ENCODE peak calls at places on chromosomes 7 and 10, in six cellular contexts. One of them, this sample, is unnamed.

GRCh38 chr10:46077616-46078268 is 31.7 kb upstream of the MSMB start:
- ATAC-seq in HepG2: peak; percentile 60
- ATAC-seq in upper lobe of left lung: peak; percentile 35
- ATAC-seq in K562: peak; percentile 67
- ATAC-seq in A549: no peak
- ATAC-seq in GM12878: no peak
- ATAC-seq in this sample: no peak

GRCh38 chr7:48035301-48035966 is at the start of gene C7orf57:
- ATAC-seq in HepG2: peak; percentile 99
- ATAC-seq in upper lobe of left lung: peak; percentile 98
- ATAC-seq in GM12878: peak; percentile 90
- ATAC-seq in K562: peak; percentile 61
- ATAC-seq in A549: peak; percentile 98
- ATAC-seq in this sample: peak; percentile 98

GRCh38 chr10:49023752-49024151 is 84.1 kb upstream of the LRRC18 start:
- ATAC-seq in GM12878: no peak
- ATAC-seq in K562: peak; percentile 27
- ATAC-seq in upper lobe of left lung: peak; percentile 72
- ATAC-seq in HepG2: no peak
- ATAC-seq in A549: no peak
- ATAC-seq in this sample: peak; percentile 73

GRCh38 chr10:124611738-124612137 is 132.4 kb downstream of the FAM53B start:
- ATAC-seq in A549: no peak
- ATAC-seq in upper lobe of left lung: peak; percentile 8
- ATAC-seq in K562: no peak
- ATAC-seq in HepG2: no peak
- ATAC-seq in GM12878: peak; percentile 15
- ATAC-seq in this sample: peak; percentile 20

GRCh38 chr7:106875508-106875907 is 10.4 kb downstream of the PIK3CG start:
- ATAC-seq in HepG2: no peak
- ATAC-seq in A549: no peak
- ATAC-seq in upper lobe of left lung: no peak
- ATAC-seq in K562: no peak
- ATAC-seq in GM12878: no peak
- ATAC-seq in this sample: no peak

GRCh38 chr10:75304740-75305380 is 69.1 kb upstream of the COMTD1 start:
- ATAC-seq in K562: no peak
- ATAC-seq in HepG2: no peak
- ATAC-seq in A549: no peak
- ATAC-seq in upper lobe of left lung: no peak
- ATAC-seq in GM12878: no peak
- ATAC-seq in this sample: no peak

GRCh38 chr7:17307033-17307432 is 8.6 kb downstream of the AHR start:
- ATAC-seq in HepG2: peak; percentile 76
- ATAC-seq in GM12878: peak; percentile 5
- ATAC-seq in A549: peak; percentile 35
- ATAC-seq in upper lobe of left lung: peak; percentile 73
- ATAC-seq in K562: no peak
- ATAC-seq in this sample: peak; percentile 64

GRCh38 chr7:74236284-74236683 is 17.9 kb downstream of the RFC2 start:
- ATAC-seq in K562: no peak
- ATAC-seq in upper lobe of left lung: no peak
- ATAC-seq in A549: no peak
- ATAC-seq in HepG2: no peak
- ATAC-seq in GM12878: no peak
- ATAC-seq in this sample: no peak

GRCh38 chr7:157470017-157470322 is 133.2 kb downstream of the DNAJB6 start:
- ATAC-seq in K562: no peak
- ATAC-seq in GM12878: no peak
- ATAC-seq in upper lobe of left lung: no peak
- ATAC-seq in A549: no peak
- ATAC-seq in HepG2: no peak
- ATAC-seq in this sample: no peak

GRCh38 chr7:26101471-26102151 is 50.4 kb upstream of the NFE2L3 start:
- ATAC-seq in GM12878: peak; percentile 87
- ATAC-seq in upper lobe of left lung: peak; percentile 41
- ATAC-seq in HepG2: peak; percentile 81
- ATAC-seq in A549: no peak
- ATAC-seq in K562: no peak
- ATAC-seq in this sample: peak; percentile 68

GRCh38 chr10:125116041-125116649 is 44.2 kb downstream of the CTBP2 start:
- ATAC-seq in K562: no peak
- ATAC-seq in A549: no peak
- ATAC-seq in HepG2: no peak
- ATAC-seq in upper lobe of left lung: no peak
- ATAC-seq in GM12878: no peak
- ATAC-seq in this sample: no peak

GRCh38 chr7:627661-628027 is 98.9 kb upstream of the DNAAF5 start:
- ATAC-seq in GM12878: no peak
- ATAC-seq in K562: no peak
- ATAC-seq in HepG2: no peak
- ATAC-seq in A549: no peak
- ATAC-seq in upper lobe of left lung: peak; percentile 6
- ATAC-seq in this sample: no peak

GRCh38 chr7:133434246-133434865 is 181.5 kb downstream of the EXOC4 start:
- ATAC-seq in A549: no peak
- ATAC-seq in GM12878: peak; percentile 68
- ATAC-seq in HepG2: peak; percentile 60
- ATAC-seq in K562: peak; percentile 86
- ATAC-seq in upper lobe of left lung: no peak
- ATAC-seq in this sample: no peak

GRCh38 chr7:139937685-139938084 is 108.6 kb downstream of the TBXAS1 start:
- ATAC-seq in GM12878: no peak
- ATAC-seq in K562: no peak
- ATAC-seq in A549: no peak
- ATAC-seq in upper lobe of left lung: peak; percentile 63
- ATAC-seq in HepG2: no peak
- ATAC-seq in this sample: no peak

GRCh38 chr7:1666251-1666778 is 3.8 kb upstream of the ELFN1 start:
- ATAC-seq in GM12878: no peak
- ATAC-seq in HepG2: no peak
- ATAC-seq in upper lobe of left lung: no peak
- ATAC-seq in A549: peak; percentile 9
- ATAC-seq in K562: no peak
- ATAC-seq in this sample: no peak

GRCh38 chr7:93463764-93464163 is 110.8 kb downstream of the CALCR start:
- ATAC-seq in upper lobe of left lung: no peak
- ATAC-seq in K562: no peak
- ATAC-seq in HepG2: no peak
- ATAC-seq in A549: no peak
- ATAC-seq in GM12878: no peak
- ATAC-seq in this sample: no peak

GRCh38 chr10:123323884-123324283 is 169.7 kb downstream of the BUB3 start:
- ATAC-seq in HepG2: no peak
- ATAC-seq in upper lobe of left lung: no peak
- ATAC-seq in A549: no peak
- ATAC-seq in GM12878: peak; percentile 61
- ATAC-seq in K562: no peak
- ATAC-seq in this sample: no peak

GRCh38 chr7:139451638-139452037 is 31.8 kb downstream of the KLRG2 start:
- ATAC-seq in GM12878: no peak
- ATAC-seq in HepG2: no peak
- ATAC-seq in upper lobe of left lung: no peak
- ATAC-seq in K562: peak; percentile 73
- ATAC-seq in A549: peak; percentile 45
- ATAC-seq in this sample: no peak

GRCh38 chr7:132857703-132858102 is 224.2 kb downstream of the CHCHD3 start:
- ATAC-seq in K562: no peak
- ATAC-seq in A549: no peak
- ATAC-seq in upper lobe of left lung: no peak
- ATAC-seq in GM12878: no peak
- ATAC-seq in HepG2: no peak
- ATAC-seq in this sample: no peak

GRCh38 chr7:13560441-13560840 is 429.0 kb downstream of the ETV1 start:
- ATAC-seq in upper lobe of left lung: peak; percentile 58
- ATAC-seq in A549: no peak
- ATAC-seq in GM12878: no peak
- ATAC-seq in HepG2: no peak
- ATAC-seq in K562: no peak
- ATAC-seq in this sample: no peak

GRCh38 chr7:16089191-16089590 is 332.1 kb downstream of the CRPPA start:
- ATAC-seq in HepG2: no peak
- ATAC-seq in GM12878: no peak
- ATAC-seq in upper lobe of left lung: no peak
- ATAC-seq in K562: no peak
- ATAC-seq in A549: no peak
- ATAC-seq in this sample: no peak

GRCh38 chr7:2811476-2812118 is 32.5 kb downstream of the GNA12 start:
- ATAC-seq in upper lobe of left lung: peak; percentile 57
- ATAC-seq in HepG2: peak; percentile 90
- ATAC-seq in A549: no peak
- ATAC-seq in GM12878: no peak
- ATAC-seq in K562: no peak
- ATAC-seq in this sample: peak; percentile 62

DNA sequence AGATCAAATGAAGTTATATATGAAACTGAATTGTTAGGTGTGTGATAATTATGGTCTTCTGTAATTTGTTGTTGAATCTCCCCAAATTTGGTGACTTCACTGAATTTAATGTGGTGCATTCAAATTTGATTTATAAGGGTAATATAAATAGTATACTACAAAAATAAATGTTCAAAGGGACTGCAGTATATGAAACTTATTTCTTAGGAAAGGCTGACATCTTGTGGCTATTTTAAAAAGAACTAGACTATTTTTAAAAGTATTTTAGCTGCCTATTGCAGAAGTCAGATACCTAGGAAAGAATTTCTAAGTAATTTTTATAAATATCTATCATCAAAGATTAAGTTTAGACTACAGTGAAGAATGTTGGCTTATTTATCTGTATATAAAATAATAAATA is 36.6 kb downstream of the ATRNL1 start:
- ATAC-seq in HepG2: no peak
- ATAC-seq in GM12878: peak; percentile 50
- ATAC-seq in A549: no peak
- ATAC-seq in K562: no peak
- ATAC-seq in upper lobe of left lung: no peak
- ATAC-seq in this sample: no peak
- TF ChIP-seq CTCF in HepG2: no peak
- TF ChIP-seq CTCF in GM12878: no peak
- TF ChIP-seq CTCF in A549: peak; percentile 65
- TF ChIP-seq CTCF in K562: no peak
- TF ChIP-seq CTCF in upper lobe of left lung: peak; percentile 10
- TF ChIP-seq CTCF in this sample: no peak

GRCh38 chr10:78454123-78454645 is 420.5 kb downstream of the RPS24 start:
- ATAC-seq in upper lobe of left lung: no peak
- ATAC-seq in A549: no peak
- ATAC-seq in HepG2: no peak
- ATAC-seq in K562: no peak
- ATAC-seq in GM12878: no peak
- ATAC-seq in this sample: no peak

GRCh38 chr10:78457804-78458483 is 424.3 kb downstream of the RPS24 start:
- ATAC-seq in GM12878: no peak
- ATAC-seq in K562: no peak
- ATAC-seq in A549: peak; percentile 32
- ATAC-seq in upper lobe of left lung: no peak
- ATAC-seq in HepG2: no peak
- ATAC-seq in this sample: no peak

GRCh38 chr10:78452782-78453181 is 419.1 kb downstream of the RPS24 start:
- ATAC-seq in HepG2: no peak
- ATAC-seq in upper lobe of left lung: no peak
- ATAC-seq in GM12878: no peak
- ATAC-seq in K562: no peak
- ATAC-seq in A549: no peak
- ATAC-seq in this sample: no peak

GRCh38 chr10:78456649-78457400 is 423.2 kb downstream of the RPS24 start:
- ATAC-seq in GM12878: no peak
- ATAC-seq in A549: no peak
- ATAC-seq in K562: no peak
- ATAC-seq in upper lobe of left lung: peak; percentile 25
- ATAC-seq in HepG2: no peak
- ATAC-seq in this sample: no peak

GRCh38 chr10:78455873-78456272 is 422.2 kb downstream of the RPS24 start:
- ATAC-seq in upper lobe of left lung: no peak
- ATAC-seq in K562: no peak
- ATAC-seq in A549: no peak
- ATAC-seq in HepG2: no peak
- ATAC-seq in GM12878: no peak
- ATAC-seq in this sample: no peak
- TF ChIP-seq EP300 in upper lobe of left lung: no peak
- TF ChIP-seq EP300 in K562: no peak
- TF ChIP-seq EP300 in A549: no peak
- TF ChIP-seq EP300 in HepG2: no peak
- TF ChIP-seq EP300 in GM12878: no peak
- TF ChIP-seq EP300 in this sample: no peak

GRCh38 chr7:44353668-44354067 is 28.3 kb upstream of the CAMK2B start:
- ATAC-seq in A549: no peak
- ATAC-seq in HepG2: no peak
- ATAC-seq in K562: no peak
- ATAC-seq in upper lobe of left lung: no peak
- ATAC-seq in GM12878: no peak
- ATAC-seq in this sample: no peak

GRCh38 chr7:44348851-44349781 is 23.7 kb upstream of the CAMK2B start:
- ATAC-seq in GM12878: no peak
- ATAC-seq in A549: peak; percentile 39
- ATAC-seq in upper lobe of left lung: no peak
- ATAC-seq in K562: peak; percentile 75
- ATAC-seq in HepG2: peak; percentile 91
- ATAC-seq in this sample: no peak

GRCh38 chr7:44346063-44346462 is 20.7 kb upstream of the CAMK2B start:
- ATAC-seq in A549: no peak
- ATAC-seq in K562: no peak
- ATAC-seq in GM12878: no peak
- ATAC-seq in upper lobe of left lung: no peak
- ATAC-seq in HepG2: no peak
- ATAC-seq in this sample: no peak

GRCh38 chr7:44347546-44348114 is 22.2 kb upstream of the CAMK2B start:
- ATAC-seq in K562: no peak
- ATAC-seq in GM12878: no peak
- ATAC-seq in A549: no peak
- ATAC-seq in HepG2: no peak
- ATAC-seq in upper lobe of left lung: no peak
- ATAC-seq in this sample: no peak

GRCh38 chr7:44348300-44348699 is 22.9 kb upstream of the CAMK2B start:
- ATAC-seq in upper lobe of left lung: no peak
- ATAC-seq in GM12878: peak; percentile 84
- ATAC-seq in HepG2: peak; percentile 94
- ATAC-seq in K562: peak; percentile 84
- ATAC-seq in A549: peak; percentile 56
- ATAC-seq in this sample: no peak
- TF ChIP-seq CTCF in upper lobe of left lung: no peak
- TF ChIP-seq CTCF in GM12878: peak; percentile 42
- TF ChIP-seq CTCF in HepG2: peak; percentile 62
- TF ChIP-seq CTCF in K562: peak; percentile 79
- TF ChIP-seq CTCF in A549: peak; percentile 16
- TF ChIP-seq CTCF in this sample: no peak

GRCh38 chr7:52283399-52283798 is 752.0 kb upstream of the POM121L12 start:
- ATAC-seq in upper lobe of left lung: no peak
- ATAC-seq in A549: no peak
- ATAC-seq in K562: no peak
- ATAC-seq in GM12878: no peak
- ATAC-seq in HepG2: no peak
- ATAC-seq in this sample: no peak
- TF ChIP-seq EP300 in upper lobe of left lung: no peak
- TF ChIP-seq EP300 in A549: no peak
- TF ChIP-seq EP300 in K562: no peak
- TF ChIP-seq EP300 in GM12878: no peak
- TF ChIP-seq EP300 in HepG2: no peak
- TF ChIP-seq EP300 in this sample: no peak

This sample was measured in gastroesophageal sphincter.